ENCODE peak calls at places on chromosomes 6 and 20, in five cellular contexts. D, X, L, G and O are unnamed samples.

GRCh38 chr6:73515204-73516101 is 5.4 kb downstream of the EEF1A1 start:
- DNase-seq in G (peak), L (peak), X (no peak), D (peak), O (peak)

GRCh38 chr6:26336355-26337198 is 28.4 kb upstream of the BTN3A2 start:
- DNase-seq in D (peak), G (peak), L (no peak), X (no peak), O (peak)

GRCh38 chr20:36183155-36183944 is 28.8 kb downstream of the EPB41L1 start:
- DNase-seq in D (no peak), G (no peak), L (no peak), X (no peak), O (no peak)

GRCh38 chr20:59043698-59044097 is 1.1 kb upstream of the PRELID3B start:
- DNase-seq in D (no peak), L (no peak), X (no peak), G (peak), O (peak)

GRCh38 chr6:101090281-101090680 is 209.2 kb upstream of the ASCC3 start:
- DNase-seq in D (no peak), X (no peak), G (no peak), L (no peak), O (no peak)

GRCh38 chr6:34239240-34239825 is 2.7 kb downstream of the HMGA1 start:
- DNase-seq in G (peak), L (no peak), D (peak), X (no peak), O (no peak)

GRCh38 chr20:3239867-3240775 is 1.1 kb upstream of the SLC4A11 start:
- DNase-seq in G (no peak), X (no peak), D (peak), L (no peak), O (peak)

GRCh38 chr6:69179681-69180080 is 544.6 kb downstream of the ADGRB3 start:
- DNase-seq in D (no peak), L (no peak), X (no peak), G (peak), O (no peak)

GRCh38 chr20:61478611-61479305 is 226.7 kb downstream of the CDH4 start:
- DNase-seq in X (no peak), L (no peak), G (no peak), D (no peak), O (no peak)

GRCh38 chr20:51446656-51447055 is 95.9 kb downstream of the NFATC2 start:
- DNase-seq in L (no peak), X (no peak), G (peak), D (peak), O (peak)